ENCODE peak calls at places on chromosomes 7 and 10, in ten cellular contexts. One of them, this sample, is unnamed.
A peak's percentile ranks its signal among the peaks of the same experiment; 100 is the strongest.

GRCh38 chr7:66535414-66536329 is 93.0 kb upstream of the KCTD7 start:
- DNase-seq in GM10248: no peak
- DNase-seq in CD4-positive, alpha-beta T cell: no peak
- DNase-seq in HCT116: no peak
- DNase-seq in progenitor cell of endocrine pancreas: no peak
- DNase-seq in body of pancreas: no peak
- DNase-seq in coronary artery: no peak
- DNase-seq in GM12865: no peak
- DNase-seq in type B pancreatic cell: no peak
- DNase-seq in esophagus squamous epithelium: no peak
- DNase-seq in this sample: no peak

GRCh38 chr7:4694653-4695335 is 12.7 kb downstream of the FOXK1 start:
- DNase-seq in GM10248: no peak
- DNase-seq in CD4-positive, alpha-beta T cell: no peak
- DNase-seq in HCT116: no peak
- DNase-seq in progenitor cell of endocrine pancreas: no peak
- DNase-seq in body of pancreas: peak; percentile 27
- DNase-seq in coronary artery: peak; percentile 83
- DNase-seq in GM12865: no peak
- DNase-seq in type B pancreatic cell: no peak
- DNase-seq in esophagus squamous epithelium: no peak
- DNase-seq in this sample: no peak

GRCh38 chr7:140375323-140375722 is 23.0 kb downstream of the SLC37A3 start:
- DNase-seq in GM10248: no peak
- DNase-seq in CD4-positive, alpha-beta T cell: no peak
- DNase-seq in HCT116: no peak
- DNase-seq in progenitor cell of endocrine pancreas: no peak
- DNase-seq in body of pancreas: no peak
- DNase-seq in coronary artery: no peak
- DNase-seq in GM12865: no peak
- DNase-seq in type B pancreatic cell: no peak
- DNase-seq in esophagus squamous epithelium: no peak
- DNase-seq in this sample: no peak

GRCh38 chr7:30470163-30470770 is 8.3 kb downstream of the NOD1 start:
- DNase-seq in GM10248: no peak
- DNase-seq in CD4-positive, alpha-beta T cell: no peak
- DNase-seq in HCT116: no peak
- DNase-seq in progenitor cell of endocrine pancreas: no peak
- DNase-seq in body of pancreas: peak; percentile 28
- DNase-seq in coronary artery: no peak
- DNase-seq in GM12865: no peak
- DNase-seq in type B pancreatic cell: peak; percentile 11
- DNase-seq in esophagus squamous epithelium: no peak
- DNase-seq in this sample: no peak

GRCh38 chr10:120490288-120490687 is 33.3 kb downstream of the PLPP4 start:
- DNase-seq in GM10248: no peak
- DNase-seq in CD4-positive, alpha-beta T cell: no peak
- DNase-seq in HCT116: no peak
- DNase-seq in progenitor cell of endocrine pancreas: no peak
- DNase-seq in body of pancreas: no peak
- DNase-seq in coronary artery: no peak
- DNase-seq in GM12865: no peak
- DNase-seq in type B pancreatic cell: no peak
- DNase-seq in esophagus squamous epithelium: no peak
- DNase-seq in this sample: no peak

GRCh38 chr7:150961510-150962284 is 16.4 kb downstream of the KCNH2 start:
- DNase-seq in GM10248: no peak
- DNase-seq in CD4-positive, alpha-beta T cell: no peak
- DNase-seq in HCT116: no peak
- DNase-seq in progenitor cell of endocrine pancreas: no peak
- DNase-seq in body of pancreas: no peak
- DNase-seq in coronary artery: no peak
- DNase-seq in GM12865: no peak
- DNase-seq in type B pancreatic cell: no peak
- DNase-seq in esophagus squamous epithelium: no peak
- DNase-seq in this sample: no peak

GRCh38 chr10:86357041-86357440 is 9.6 kb downstream of the GRID1 start:
- DNase-seq in GM10248: no peak
- DNase-seq in CD4-positive, alpha-beta T cell: no peak
- DNase-seq in HCT116: no peak
- DNase-seq in progenitor cell of endocrine pancreas: no peak
- DNase-seq in body of pancreas: no peak
- DNase-seq in coronary artery: no peak
- DNase-seq in GM12865: no peak
- DNase-seq in type B pancreatic cell: no peak
- DNase-seq in esophagus squamous epithelium: no peak
- DNase-seq in this sample: no peak

GRCh38 chr7:68321076-68321639 is 1277.1 kb upstream of the AUTS2 start:
- DNase-seq in GM10248: no peak
- DNase-seq in CD4-positive, alpha-beta T cell: no peak
- DNase-seq in HCT116: no peak
- DNase-seq in progenitor cell of endocrine pancreas: no peak
- DNase-seq in body of pancreas: peak; percentile 59
- DNase-seq in coronary artery: no peak
- DNase-seq in GM12865: no peak
- DNase-seq in type B pancreatic cell: no peak
- DNase-seq in esophagus squamous epithelium: no peak
- DNase-seq in this sample: no peak

GRCh38 chr7:101680406-101681145 is 51.5 kb upstream of the MYL10 start:
- DNase-seq in GM10248: no peak
- DNase-seq in CD4-positive, alpha-beta T cell: no peak
- DNase-seq in HCT116: no peak
- DNase-seq in progenitor cell of endocrine pancreas: no peak
- DNase-seq in body of pancreas: no peak
- DNase-seq in coronary artery: no peak
- DNase-seq in GM12865: no peak
- DNase-seq in type B pancreatic cell: no peak
- DNase-seq in esophagus squamous epithelium: no peak
- DNase-seq in this sample: no peak

GRCh38 chr7:36161996-36162395 is 8.9 kb downstream of the EEPD1 start:
- DNase-seq in GM10248: no peak
- DNase-seq in CD4-positive, alpha-beta T cell: no peak
- DNase-seq in HCT116: no peak
- DNase-seq in progenitor cell of endocrine pancreas: no peak
- DNase-seq in body of pancreas: no peak
- DNase-seq in coronary artery: no peak
- DNase-seq in GM12865: no peak
- DNase-seq in type B pancreatic cell: no peak
- DNase-seq in esophagus squamous epithelium: no peak
- DNase-seq in this sample: no peak

GRCh38 chr10:122487231-122487765 is 25.9 kb downstream of the HTRA1 start:
- DNase-seq in GM10248: no peak
- DNase-seq in CD4-positive, alpha-beta T cell: no peak
- DNase-seq in HCT116: no peak
- DNase-seq in progenitor cell of endocrine pancreas: no peak
- DNase-seq in body of pancreas: no peak
- DNase-seq in coronary artery: no peak
- DNase-seq in GM12865: no peak
- DNase-seq in type B pancreatic cell: no peak
- DNase-seq in esophagus squamous epithelium: no peak
- DNase-seq in this sample: no peak

DNA sequence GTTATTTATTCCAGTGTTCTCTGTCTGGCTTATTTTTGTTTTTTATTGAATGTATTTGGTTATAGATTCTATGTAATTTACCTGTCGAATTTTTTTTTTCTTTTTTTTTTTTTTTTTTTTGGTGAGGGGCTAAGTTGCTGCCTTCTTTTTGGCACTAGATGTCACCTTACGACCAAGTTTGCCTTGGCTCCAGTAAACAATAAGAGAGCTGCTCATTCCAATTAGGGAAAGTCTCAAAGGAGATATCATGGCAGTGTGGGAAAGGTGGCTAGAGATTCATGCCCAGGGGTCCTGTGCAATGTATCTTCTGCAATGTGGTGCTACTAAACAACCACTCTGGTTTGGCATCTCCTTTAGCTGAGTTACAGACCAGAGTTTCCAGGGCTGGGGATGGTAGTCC is 84.0 kb downstream of the PTPN20 start:
- DNase-seq in GM10248: no peak
- DNase-seq in CD4-positive, alpha-beta T cell: no peak
- DNase-seq in HCT116: no peak
- DNase-seq in progenitor cell of endocrine pancreas: no peak
- DNase-seq in body of pancreas: no peak
- DNase-seq in coronary artery: no peak
- DNase-seq in GM12865: no peak
- DNase-seq in type B pancreatic cell: no peak
- DNase-seq in esophagus squamous epithelium: no peak
- DNase-seq in this sample: no peak
- TF ChIP-seq CTCF in GM10248: no peak
- TF ChIP-seq CTCF in CD4-positive, alpha-beta T cell: no peak
- TF ChIP-seq CTCF in HCT116: peak; percentile 9
- TF ChIP-seq CTCF in progenitor cell of endocrine pancreas: peak; percentile 8
- TF ChIP-seq CTCF in body of pancreas: no peak
- TF ChIP-seq CTCF in coronary artery: no peak
- TF ChIP-seq CTCF in GM12865: no peak
- TF ChIP-seq CTCF in type B pancreatic cell: peak; percentile 37
- TF ChIP-seq CTCF in esophagus squamous epithelium: no peak
- TF ChIP-seq CTCF in this sample: no peak

DNA sequence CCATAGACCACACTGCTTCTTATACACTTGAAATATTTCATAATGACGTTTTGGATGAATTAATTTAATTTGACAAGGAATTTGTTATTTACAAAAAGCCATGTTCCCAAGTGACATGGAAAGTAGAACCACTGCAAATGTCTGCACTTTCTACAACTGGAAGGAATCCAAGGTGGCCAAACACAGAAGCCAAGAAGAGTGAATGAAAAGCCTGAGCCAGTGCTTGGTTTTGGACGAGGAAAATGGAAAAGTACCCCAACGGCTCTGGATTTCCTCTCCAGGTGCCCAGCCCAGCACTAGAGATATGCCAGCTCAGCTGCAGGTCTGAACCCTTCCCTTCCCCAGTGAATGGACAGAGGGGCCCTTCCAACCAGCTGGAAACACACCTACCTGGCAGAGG is 279.4 kb downstream of the TNS3 start:
- DNase-seq in GM10248: no peak
- DNase-seq in CD4-positive, alpha-beta T cell: no peak
- DNase-seq in HCT116: no peak
- DNase-seq in progenitor cell of endocrine pancreas: no peak
- DNase-seq in body of pancreas: no peak
- DNase-seq in coronary artery: no peak
- DNase-seq in GM12865: no peak
- DNase-seq in type B pancreatic cell: no peak
- DNase-seq in esophagus squamous epithelium: no peak
- DNase-seq in this sample: no peak
- TF ChIP-seq CTCF in GM10248: no peak
- TF ChIP-seq CTCF in CD4-positive, alpha-beta T cell: no peak
- TF ChIP-seq CTCF in HCT116: no peak
- TF ChIP-seq CTCF in progenitor cell of endocrine pancreas: no peak
- TF ChIP-seq CTCF in body of pancreas: no peak
- TF ChIP-seq CTCF in coronary artery: no peak
- TF ChIP-seq CTCF in GM12865: no peak
- TF ChIP-seq CTCF in type B pancreatic cell: no peak
- TF ChIP-seq CTCF in esophagus squamous epithelium: no peak
- TF ChIP-seq CTCF in this sample: no peak

DNA sequence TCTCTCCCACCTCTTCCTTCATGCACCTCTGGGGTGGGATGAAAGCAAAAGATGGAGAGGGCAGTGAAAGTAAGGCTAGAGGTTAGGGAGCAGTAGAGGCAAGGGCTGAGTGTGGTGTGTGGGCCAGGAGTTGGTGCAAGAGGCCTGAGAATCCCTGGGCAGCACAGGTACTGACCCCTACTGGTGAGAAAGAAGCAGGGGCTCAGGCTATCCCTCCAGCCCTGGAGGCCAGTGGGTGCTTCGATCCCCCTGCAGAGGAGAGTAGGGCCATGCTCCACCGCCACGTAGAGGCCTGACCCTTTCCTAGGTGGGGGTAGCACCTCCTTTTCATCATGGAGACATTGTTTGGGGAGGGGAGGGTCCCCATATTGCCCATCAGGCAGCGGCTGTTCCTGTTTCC is 9.8 kb downstream of the CDHR1 start:
- DNase-seq in GM10248: peak; percentile 74
- DNase-seq in CD4-positive, alpha-beta T cell: no peak
- DNase-seq in HCT116: peak; percentile 6
- DNase-seq in progenitor cell of endocrine pancreas: no peak
- DNase-seq in body of pancreas: no peak
- DNase-seq in coronary artery: no peak
- DNase-seq in GM12865: peak; percentile 60
- DNase-seq in type B pancreatic cell: no peak
- DNase-seq in esophagus squamous epithelium: no peak
- DNase-seq in this sample: no peak
- TF ChIP-seq CTCF in GM10248: peak; percentile 59
- TF ChIP-seq CTCF in CD4-positive, alpha-beta T cell: no peak
- TF ChIP-seq CTCF in HCT116: peak; percentile 66
- TF ChIP-seq CTCF in progenitor cell of endocrine pancreas: peak; percentile 52
- TF ChIP-seq CTCF in body of pancreas: no peak
- TF ChIP-seq CTCF in coronary artery: no peak
- TF ChIP-seq CTCF in GM12865: peak; percentile 79
- TF ChIP-seq CTCF in type B pancreatic cell: peak; percentile 47
- TF ChIP-seq CTCF in esophagus squamous epithelium: no peak
- TF ChIP-seq CTCF in this sample: peak; percentile 42

GRCh38 chr7:39746162-39746782 is 122.9 kb downstream of the RALA start:
- DNase-seq in GM10248: peak; percentile 76
- DNase-seq in CD4-positive, alpha-beta T cell: peak; percentile 57
- DNase-seq in HCT116: peak; percentile 47
- DNase-seq in progenitor cell of endocrine pancreas: peak; percentile 47
- DNase-seq in body of pancreas: peak; percentile 76
- DNase-seq in coronary artery: peak; percentile 73
- DNase-seq in GM12865: peak; percentile 71
- DNase-seq in type B pancreatic cell: peak; percentile 75
- DNase-seq in esophagus squamous epithelium: no peak
- DNase-seq in this sample: peak; percentile 80

GRCh38 chr7:39745320-39745719 is 121.9 kb downstream of the RALA start:
- DNase-seq in GM10248: no peak
- DNase-seq in CD4-positive, alpha-beta T cell: no peak
- DNase-seq in HCT116: no peak
- DNase-seq in progenitor cell of endocrine pancreas: no peak
- DNase-seq in body of pancreas: no peak
- DNase-seq in coronary artery: no peak
- DNase-seq in GM12865: no peak
- DNase-seq in type B pancreatic cell: no peak
- DNase-seq in esophagus squamous epithelium: no peak
- DNase-seq in this sample: no peak

GRCh38 chr7:39744620-39745019 is 121.2 kb downstream of the RALA start:
- DNase-seq in GM10248: no peak
- DNase-seq in CD4-positive, alpha-beta T cell: no peak
- DNase-seq in HCT116: no peak
- DNase-seq in progenitor cell of endocrine pancreas: no peak
- DNase-seq in body of pancreas: no peak
- DNase-seq in coronary artery: no peak
- DNase-seq in GM12865: no peak
- DNase-seq in type B pancreatic cell: no peak
- DNase-seq in esophagus squamous epithelium: no peak
- DNase-seq in this sample: no peak

GRCh38 chr7:39741942-39742623 is 118.7 kb downstream of the RALA start:
- DNase-seq in GM10248: no peak
- DNase-seq in CD4-positive, alpha-beta T cell: peak; percentile 23
- DNase-seq in HCT116: no peak
- DNase-seq in progenitor cell of endocrine pancreas: no peak
- DNase-seq in body of pancreas: peak; percentile 32
- DNase-seq in coronary artery: no peak
- DNase-seq in GM12865: peak; percentile 42
- DNase-seq in type B pancreatic cell: no peak
- DNase-seq in esophagus squamous epithelium: no peak
- DNase-seq in this sample: peak; percentile 50
- TF ChIP-seq CTCF in GM10248: peak; percentile 47
- TF ChIP-seq CTCF in CD4-positive, alpha-beta T cell: no peak
- TF ChIP-seq CTCF in HCT116: peak; percentile 92
- TF ChIP-seq CTCF in progenitor cell of endocrine pancreas: peak; percentile 52
- TF ChIP-seq CTCF in body of pancreas: peak; percentile 25
- TF ChIP-seq CTCF in coronary artery: no peak
- TF ChIP-seq CTCF in GM12865: peak; percentile 56
- TF ChIP-seq CTCF in type B pancreatic cell: peak; percentile 66
- TF ChIP-seq CTCF in esophagus squamous epithelium: peak; percentile 34
- TF ChIP-seq CTCF in this sample: peak; percentile 74

GRCh38 chr10:56823849-56824248 is 462.8 kb upstream of the ZWINT start:
- DNase-seq in GM10248: peak; percentile 10
- DNase-seq in CD4-positive, alpha-beta T cell: no peak
- DNase-seq in HCT116: no peak
- DNase-seq in progenitor cell of endocrine pancreas: no peak
- DNase-seq in body of pancreas: no peak
- DNase-seq in coronary artery: no peak
- DNase-seq in GM12865: peak; percentile 41
- DNase-seq in type B pancreatic cell: no peak
- DNase-seq in esophagus squamous epithelium: no peak
- DNase-seq in this sample: no peak
- TF ChIP-seq CTCF in GM10248: peak; percentile 66
- TF ChIP-seq CTCF in CD4-positive, alpha-beta T cell: no peak
- TF ChIP-seq CTCF in HCT116: peak; percentile 14
- TF ChIP-seq CTCF in progenitor cell of endocrine pancreas: peak; percentile 45
- TF ChIP-seq CTCF in body of pancreas: peak; percentile 4
- TF ChIP-seq CTCF in coronary artery: no peak
- TF ChIP-seq CTCF in GM12865: peak; percentile 59
- TF ChIP-seq CTCF in type B pancreatic cell: peak; percentile 55
- TF ChIP-seq CTCF in esophagus squamous epithelium: no peak
- TF ChIP-seq CTCF in this sample: peak; percentile 53